ENCODE peak calls at places on chromosome 22, in eight cellular contexts. C is GM12865, I is HCT116, T is heart right ventricle, L is GM06990, S is IMR-90, K is upper lobe of right lung, V is suprapubic skin. N is an unnamed sample.

GRCh38 chr22:40487663-40488249 is 117.4 kb downstream of the SGSM3 start:
- DNase-seq in K (no peak), C (peak), V (no peak), T (no peak), L (no peak), I (no peak), S (peak), N (no peak)

GRCh38 chr22:41289681-41290080 is 3.7 kb upstream of the RANGAP1 start:
- DNase-seq in V (no peak), C (no peak), L (no peak), S (no peak), K (no peak), I (no peak), T (no peak), N (no peak)

GRCh38 chr22:45308624-45309421 is 911 bp upstream of the FAM118A start:
- DNase-seq in I (peak), C (peak), K (no peak), L (no peak), S (no peak), V (no peak), T (no peak), N (no peak)

GRCh38 chr22:23098230-23098705 is 27.9 kb downstream of the GNAZ start:
- DNase-seq in K (no peak), L (no peak), V (no peak), C (no peak), S (no peak), T (no peak), I (no peak), N (no peak)

GRCh38 chr22:40377931-40378330 is 7.5 kb downstream of the SGSM3 start:
- DNase-seq in C (no peak), L (no peak), K (no peak), V (no peak), S (no peak), I (no peak), T (no peak), N (no peak)

GRCh38 chr22:11627798-11628650 is 3900.0 kb upstream of the OR11H1 start:
- DNase-seq in C (no peak), I (no peak), T (no peak), V (no peak), S (no peak), K (peak), L (no peak), N (no peak)

GRCh38 chr22:35299217-35299716 is 427 bp upstream of the TOM1 start:
- DNase-seq in I (no peak), L (no peak), V (no peak), T (no peak), C (no peak), K (no peak), S (no peak), N (no peak)

GRCh38 chr22:44801476-44801875 is 49.1 kb downstream of the ARHGAP8 start:
- DNase-seq in V (no peak), S (no peak), C (no peak), I (no peak), T (no peak), K (no peak), L (no peak), N (no peak)

GRCh38 chr22:49298834-49299750 is 528.6 kb downstream of the BRD1 start:
- DNase-seq in I (no peak), S (no peak), L (no peak), V (peak), K (peak), T (peak), C (no peak), N (no peak)

GRCh38 chr22:19097518-19097917 is 24.7 kb downstream of the DGCR2 start:
- DNase-seq in T (no peak), K (peak), C (no peak), L (no peak), V (no peak), S (no peak), I (no peak), N (no peak)

GRCh38 chr22:25777870-25778269 is 35.9 kb downstream of the MYO18B start:
- DNase-seq in C (peak), V (no peak), S (peak), T (no peak), K (no peak), L (no peak), I (peak), N (no peak)

GRCh38 chr22:43587574-43587973 is 175.8 kb downstream of the MPPED1 start:
- DNase-seq in C (no peak), L (no peak), S (peak), V (no peak), T (no peak), K (no peak), I (no peak), N (no peak)

GRCh38 chr22:41217553-41218157 is 12.5 kb downstream of the L3MBTL2 start:
- DNase-seq in V (peak), K (peak), L (no peak), C (peak), T (peak), I (no peak), S (peak), N (peak)

GRCh38 chr22:41619979-41620645 is 731 bp downstream of the DESI1 start:
- DNase-seq in L (peak), C (peak), I (no peak), T (peak), K (peak), V (peak), S (no peak), N (peak)

GRCh38 chr22:32809786-32810185 is 8.3 kb downstream of the TIMP3 start:
- DNase-seq in C (no peak), K (no peak), T (no peak), L (no peak), I (no peak), S (no peak), V (no peak), N (no peak)

GRCh38 chr22:26542831-26543230 is 30.6 kb upstream of the TFIP11 start:
- DNase-seq in T (no peak), V (no peak), L (no peak), C (no peak), S (no peak), I (no peak), K (no peak), N (no peak)

GRCh38 chr22:29216873-29217666 is 11.4 kb downstream of the EMID1 start:
- DNase-seq in V (peak), S (peak), C (peak), T (no peak), I (no peak), K (no peak), L (no peak), N (no peak)

GRCh38 chr22:50562523-50563409 is at the start of gene SYCE3:
- DNase-seq in I (peak), T (peak), L (peak), V (peak), K (peak), C (peak), S (peak), N (peak)

GRCh38 chr22:30902496-30903357 is 65.8 kb downstream of the MORC2 start:
- DNase-seq in T (no peak), I (no peak), K (peak), C (peak), L (no peak), S (no peak), V (no peak), N (no peak)
- H3K4me3 ChIP-seq in T (no peak), I (no peak), K (no peak), C (no peak), L (peak), S (no peak), V (no peak), N (no peak)

DNA sequence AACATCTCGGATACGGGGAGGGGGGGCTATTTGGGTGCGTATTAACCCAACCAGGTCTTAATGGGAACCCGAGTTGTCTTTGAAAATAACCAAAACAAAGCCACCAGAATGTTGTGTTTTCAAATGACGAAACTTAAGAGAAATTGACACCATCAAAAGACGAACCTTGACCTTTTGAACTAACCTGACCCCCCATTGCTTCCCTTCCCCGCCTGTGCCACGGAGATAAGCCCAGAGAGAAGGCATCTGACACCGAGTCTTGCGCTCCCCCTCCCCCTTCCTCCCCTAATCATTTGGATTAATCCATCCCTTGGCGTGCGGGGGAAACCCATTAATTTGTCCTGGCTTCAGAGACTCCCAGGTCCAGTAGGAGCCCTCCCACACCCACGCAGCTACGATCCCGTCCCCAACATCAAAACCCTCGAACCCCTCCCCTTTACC is 4.5 kb upstream of the GCAT start:
- DNase-seq in C (no peak), V (no peak), S (no peak), L (no peak), K (no peak), T (no peak), I (no peak), N (no peak)
- H3K4me3 ChIP-seq in C (peak), V (peak), S (no peak), L (no peak), K (no peak), T (no peak), I (peak), N (no peak)

DNA sequence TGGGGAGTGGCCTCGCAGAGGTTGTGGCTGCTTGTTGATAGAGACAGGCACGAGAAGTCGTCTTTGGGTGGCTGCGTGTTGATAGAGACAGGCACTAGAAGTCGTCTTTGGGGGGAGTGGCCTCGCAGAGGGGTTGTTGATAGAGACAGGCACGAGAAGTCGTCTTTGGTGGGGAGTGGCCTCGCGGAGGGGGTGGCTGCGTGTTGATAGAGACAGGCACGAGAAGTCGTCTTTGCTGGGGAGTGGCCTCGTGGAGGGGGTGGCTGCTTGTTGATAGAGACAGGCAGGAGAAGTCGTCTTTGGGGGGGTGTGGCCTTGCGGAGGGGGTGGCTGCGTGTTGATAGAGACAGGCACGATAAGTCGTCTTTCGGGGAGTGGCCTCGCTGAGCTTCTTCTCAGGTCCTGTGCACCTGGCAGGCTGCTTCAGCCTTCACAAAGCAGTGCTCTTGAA is 328.8 kb downstream of the TBC1D22A start:
- DNase-seq in I (no peak), T (no peak), L (no peak), C (no peak), K (no peak), S (no peak), V (no peak), N (no peak)
- H3K4me3 ChIP-seq in I (no peak), T (peak), L (no peak), C (no peak), K (no peak), S (peak), V (peak), N (no peak)

GRCh38 chr22:37187891-37188761 is at the start of gene C1QTNF6:
- DNase-seq in T (no peak), S (peak), K (peak), V (peak), C (no peak), L (no peak), I (no peak), N (peak)
- H3K4me3 ChIP-seq in T (peak), S (peak), K (peak), V (peak), C (no peak), L (no peak), I (peak), N (peak)

GRCh38 chr22:24146190-24146616 is 35.1 kb upstream of the SUSD2 start:
- DNase-seq in V (no peak), S (peak), C (peak), L (no peak), I (no peak), T (peak), K (peak), N (peak)
- H3K4me3 ChIP-seq in V (no peak), S (no peak), C (no peak), L (no peak), I (no peak), T (no peak), K (no peak), N (no peak)

GRCh38 chr22:17477401-17477833 is 85.9 kb upstream of the SLC25A18 start:
- DNase-seq in T (peak), V (no peak), I (no peak), L (no peak), C (no peak), K (no peak), S (no peak), N (no peak)
- H3K4me3 ChIP-seq in T (peak), V (no peak), I (no peak), L (no peak), C (no peak), K (peak), S (no peak), N (no peak)

GRCh38 chr22:31098633-31099110 is 8.7 kb downstream of the SELENOM start:
- DNase-seq in I (no peak), C (no peak), K (no peak), S (no peak), V (no peak), T (no peak), L (no peak), N (no peak)
- H3K4me3 ChIP-seq in I (no peak), C (no peak), K (no peak), S (no peak), V (no peak), T (no peak), L (no peak), N (no peak)

GRCh38 chr22:20866716-20867115 is 7.9 kb downstream of the SNAP29 start:
- DNase-seq in I (no peak), S (peak), V (no peak), L (no peak), C (no peak), K (no peak), T (no peak), N (no peak)

GRCh38 chr22:20869234-20869633 is 10.4 kb downstream of the SNAP29 start:
- DNase-seq in K (no peak), T (no peak), S (no peak), L (no peak), C (no peak), V (no peak), I (no peak), N (no peak)

GRCh38 chr22:20868225-20868944 is 9.6 kb downstream of the SNAP29 start:
- DNase-seq in V (no peak), K (no peak), C (no peak), L (no peak), S (peak), I (no peak), T (no peak), N (no peak)

GRCh38 chr22:20865869-20866445 is 7.2 kb downstream of the SNAP29 start:
- DNase-seq in V (no peak), I (no peak), C (no peak), S (no peak), T (no peak), L (no peak), K (no peak), N (no peak)

GRCh38 chr22:20867179-20868099 is 8.6 kb downstream of the SNAP29 start:
- DNase-seq in T (peak), I (no peak), L (no peak), K (no peak), V (no peak), C (no peak), S (peak), N (no peak)
- H3K4me3 ChIP-seq in T (peak), I (no peak), L (no peak), K (no peak), V (no peak), C (no peak), S (no peak), N (no peak)

N was measured in SJSA1.